ENCODE peak calls at places on chromosomes 6 and 20, in four cellular contexts. B is SJSA1, O is testis, W is aorta. I is an unnamed sample.

GRCh38 chr20:35807877-35808276 is 36.1 kb downstream of the PHF20 start:
- DNase-seq in B (no peak), O (no peak), W (no peak), I (no peak)

GRCh38 chr20:49286689-49287551 is 9.1 kb upstream of the ZNFX1 start:
- DNase-seq in B (no peak), O (no peak), W (no peak), I (no peak)

GRCh38 chr6:164296411-164296810 is 881.9 kb downstream of the QKI start:
- DNase-seq in B (no peak), O (no peak), W (no peak), I (no peak)

GRCh38 chr6:28659250-28659566 is 133.5 kb downstream of the GPX5 start:
- DNase-seq in B (no peak), O (no peak), W (no peak), I (no peak)

GRCh38 chr6:132683543-132683942 is 24.6 kb upstream of the TAAR1 start:
- DNase-seq in B (no peak), O (no peak), W (no peak), I (no peak)

GRCh38 chr6:111230351-111231077 is 143.2 kb downstream of the SLC16A10 start:
- DNase-seq in B (no peak), O (no peak), W (no peak), I (no peak)

GRCh38 chr6:3291987-3292386 is 33.2 kb downstream of the PSMG4 start:
- DNase-seq in B (no peak), O (no peak), W (no peak), I (no peak)

GRCh38 chr20:13690948-13691347 is 52.2 kb upstream of the TASP1 start:
- DNase-seq in B (no peak), O (no peak), W (no peak), I (no peak)

GRCh38 chr20:8250539-8251200 is 118.6 kb downstream of the PLCB1 start:
- DNase-seq in B (no peak), O (no peak), W (no peak), I (no peak)

GRCh38 chr20:63023836-63024571 is 17.2 kb upstream of the BHLHE23 start:
- DNase-seq in B (no peak), O (no peak), W (peak; percentile 29), I (no peak)

GRCh38 chr6:107408714-107409113 is 50.6 kb downstream of the PDSS2 start:
- DNase-seq in B (no peak), O (no peak), W (no peak), I (no peak)

GRCh38 chr6:42428326-42429041 is 23.2 kb downstream of the TRERF1 start:
- DNase-seq in B (no peak), O (no peak), W (peak; percentile 61), I (peak; percentile 47)

GRCh38 chr6:62891065-62891647 is 320.1 kb upstream of the FKBP1C start:
- DNase-seq in B (no peak), O (no peak), W (no peak), I (no peak)

GRCh38 chr20:60820918-60821317 is 431.1 kb upstream of the CDH4 start:
- DNase-seq in B (no peak), O (no peak), W (no peak), I (no peak)

DNA sequence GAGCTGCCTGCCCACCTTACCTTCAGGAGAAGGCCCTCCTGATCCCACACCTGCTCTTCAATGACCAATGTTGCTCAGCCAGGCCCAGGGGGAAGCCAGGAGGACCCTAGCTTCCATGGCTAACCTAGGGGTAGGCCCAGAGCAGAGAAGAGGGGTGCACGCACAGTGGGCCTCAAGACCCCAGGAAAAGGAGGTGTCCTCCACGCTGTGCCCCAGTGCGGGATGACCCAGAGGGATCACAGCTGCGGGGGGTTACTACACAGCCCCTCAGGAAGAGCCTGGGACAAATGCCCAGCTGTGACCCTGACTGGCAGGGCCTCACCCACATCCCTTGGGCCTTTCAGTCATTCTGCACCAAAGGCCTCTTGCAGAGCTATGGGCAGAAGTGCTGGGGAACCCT is 31.6 kb upstream of the APMAP start:
- DNase-seq in B (peak; percentile 30), O (no peak), W (peak; percentile 26), I (peak; percentile 15)
- H3K27ac ChIP-seq in B (no peak overlapping the region), O (no peak overlapping the region), W (no peak overlapping the region), I (no peak overlapping the region)

DNA sequence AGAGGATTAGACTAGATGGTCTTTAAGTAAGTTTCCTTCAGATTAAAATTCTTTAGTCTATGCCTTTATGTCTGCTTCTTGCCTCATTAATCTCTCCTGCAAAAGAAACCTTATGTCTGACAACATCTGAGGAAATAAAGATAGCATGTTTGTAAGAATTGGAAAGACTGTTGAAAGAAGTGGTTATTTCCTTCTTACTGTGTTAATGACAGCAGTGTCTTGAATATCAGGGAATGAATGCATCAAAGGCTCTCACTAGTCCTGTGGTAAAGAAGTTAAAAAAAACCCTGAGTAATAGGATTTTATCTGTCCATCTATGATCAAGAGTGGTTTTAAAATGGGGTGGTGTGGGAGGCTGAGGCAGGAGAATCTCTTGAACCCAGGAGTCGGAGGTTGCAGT is 302.0 kb downstream of the PRL start:
- DNase-seq in B (no peak), O (no peak), W (no peak), I (no peak)
- H3K27ac ChIP-seq in B (no peak overlapping the region), O (no peak overlapping the region), W (no peak overlapping the region), I (no peak overlapping the region)

GRCh38 chr20:32764000-32764960 is 2.1 kb downstream of the DNMT3B start:
- DNase-seq in B (no peak), O (no peak), W (no peak), I (no peak)
- H3K27ac ChIP-seq in B (no peak overlapping the region), O (peak overlapping the region; percentile 2), W (no peak overlapping the region), I (no peak overlapping the region)

GRCh38 chr6:145860562-145860961 is 46.0 kb upstream of the FBXO30 start:
- DNase-seq in B (no peak), O (no peak), W (no peak), I (no peak)

GRCh38 chr6:145865175-145865574 is 50.6 kb upstream of the FBXO30 start:
- DNase-seq in B (no peak), O (no peak), W (no peak), I (no peak)

GRCh38 chr6:145863988-145864616 is 49.5 kb upstream of the FBXO30 start:
- DNase-seq in B (no peak), O (no peak), W (no peak), I (no peak)

GRCh38 chr6:145865595-145865994 is 51.0 kb upstream of the FBXO30 start:
- DNase-seq in B (no peak), O (no peak), W (no peak), I (no peak)

DNA sequence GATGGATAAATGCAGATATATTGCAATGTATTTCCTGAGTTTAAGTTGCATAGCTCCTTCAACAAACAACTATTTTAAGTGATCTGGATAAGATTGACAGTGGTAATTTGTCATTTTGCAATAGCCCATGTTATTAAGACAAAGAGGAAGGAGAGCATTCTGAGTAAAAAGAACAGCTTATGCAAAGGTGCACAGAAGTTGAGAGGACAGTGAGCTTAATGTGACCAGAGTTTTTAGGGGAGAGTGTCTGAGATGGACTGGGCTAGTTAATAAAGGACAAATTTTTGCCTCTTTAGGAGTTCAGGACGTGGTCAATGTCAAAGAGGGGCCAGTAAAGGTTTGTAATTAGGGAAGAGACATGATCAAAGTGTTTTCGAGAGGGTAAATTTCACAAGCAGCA is 48.8 kb upstream of the FBXO30 start:
- DNase-seq in B (no peak), O (no peak), W (no peak), I (no peak)
- H3K27ac ChIP-seq in B (no peak overlapping the region), O (no peak overlapping the region), W (no peak overlapping the region), I (no peak overlapping the region)

GRCh38 chr6:37547564-37548061 is 47.9 kb upstream of the CCDC167 start:
- DNase-seq in B (no peak), O (peak; percentile 32), W (no peak), I (no peak)
- H3K27ac ChIP-seq in B (no peak overlapping the region), O (no peak overlapping the region), W (no peak overlapping the region), I (no peak overlapping the region)

GRCh38 chr6:167214216-167214615 is 56.4 kb upstream of the GPR31 start:
- DNase-seq in B (no peak), O (no peak), W (no peak), I (no peak)
- H3K27ac ChIP-seq in B (no peak overlapping the region), O (no peak overlapping the region), W (no peak overlapping the region), I (no peak overlapping the region)

GRCh38 chr20:47055699-47056369 is 161.2 kb downstream of the EYA2 start:
- DNase-seq in B (no peak), O (no peak), W (no peak), I (no peak)

GRCh38 chr20:47058236-47058635 is 163.6 kb downstream of the EYA2 start:
- DNase-seq in B (no peak), O (no peak), W (no peak), I (no peak)

GRCh38 chr20:47054945-47055344 is 160.3 kb downstream of the EYA2 start:
- DNase-seq in B (no peak), O (no peak), W (no peak), I (no peak)

GRCh38 chr20:47054506-47054905 is 159.9 kb downstream of the EYA2 start:
- DNase-seq in B (no peak), O (no peak), W (no peak), I (no peak)

GRCh38 chr20:47057661-47058060 is 163.0 kb downstream of the EYA2 start:
- DNase-seq in B (no peak), O (no peak), W (no peak), I (no peak)
- H3K27ac ChIP-seq in B (no peak overlapping the region), O (no peak overlapping the region), W (no peak overlapping the region), I (no peak overlapping the region)

DNA sequence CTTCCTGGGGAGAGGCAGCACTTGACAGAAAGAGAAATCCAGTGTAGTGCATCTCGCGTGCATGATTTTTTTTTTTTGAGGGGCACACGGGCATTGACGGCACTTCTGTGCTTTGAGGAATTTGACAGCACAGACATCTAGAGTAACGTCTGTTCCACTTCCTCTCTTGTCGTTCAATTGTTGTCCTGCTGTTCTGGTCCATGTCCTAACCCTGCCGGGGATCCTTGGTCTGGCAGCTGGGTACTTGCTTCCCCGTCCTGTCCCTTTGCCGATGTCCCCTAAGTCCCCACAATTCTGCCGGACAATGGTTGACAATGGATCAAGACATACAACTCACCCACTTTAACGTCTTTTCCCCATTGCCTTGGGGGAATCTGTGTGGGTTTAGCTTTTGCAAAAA is 46.0 kb upstream of the NAA20 start:
- DNase-seq in B (no peak), O (no peak), W (no peak), I (no peak)
- H3K27ac ChIP-seq in B (no peak overlapping the region), O (no peak overlapping the region), W (no peak overlapping the region), I (no peak overlapping the region)

GRCh38 chr20:44543345-44543744 is 21.5 kb upstream of the SERINC3 start:
- DNase-seq in B (no peak), O (no peak), W (no peak), I (no peak)

GRCh38 chr20:44541957-44542356 is 20.1 kb upstream of the SERINC3 start:
- DNase-seq in B (no peak), O (no peak), W (no peak), I (no peak)

GRCh38 chr20:44542902-44543301 is 21.0 kb upstream of the SERINC3 start:
- DNase-seq in B (no peak), O (no peak), W (no peak), I (no peak)

GRCh38 chr20:44537993-44538392 is 16.1 kb upstream of the SERINC3 start:
- DNase-seq in B (no peak), O (no peak), W (no peak), I (no peak)

GRCh38 chr20:44540834-44541233 is 19.0 kb upstream of the SERINC3 start:
- DNase-seq in B (no peak), O (no peak), W (no peak), I (no peak)
- H3K27ac ChIP-seq in B (no peak overlapping the region), O (no peak overlapping the region), W (no peak overlapping the region), I (no peak overlapping the region)

I was measured in heart left ventricle.